ENCODE peak calls at places on chromosome 10, in six cellular contexts. N is NB4, A is left lung, Q is GM10248, R is endothelial cell, H is nephron progenitor cell. Y is an unnamed sample.

GRCh38 chr10:83541096-83541495 is 598.2 kb upstream of the GHITM start:
- DNase-seq in N (no peak), A (no peak), Q (no peak), R (no peak), H (no peak), Y (no peak)

GRCh38 chr10:118080817-118081216 is 34.1 kb upstream of the RAB11FIP2 start:
- DNase-seq in N (no peak), A (no peak), Q (no peak), R (no peak), H (no peak), Y (no peak)

GRCh38 chr10:5446390-5446926 is 34.1 kb downstream of the NET1 start:
- DNase-seq in N (peak), A (peak), Q (peak), R (peak), H (peak), Y (peak)

GRCh38 chr10:58775960-58776574 is 263.4 kb downstream of the BICC1 start:
- DNase-seq in N (no peak), A (no peak), Q (no peak), R (no peak), H (no peak), Y (no peak)

GRCh38 chr10:132554991-132555647 is 17.5 kb downstream of the INPP5A start:
- DNase-seq in N (peak), A (peak), Q (peak), R (no peak), H (no peak), Y (peak)

GRCh38 chr10:32149257-32149955 is 93.2 kb upstream of the KIF5B start:
- DNase-seq in N (no peak), A (no peak), Q (peak), R (no peak), H (no peak), Y (peak)

GRCh38 chr10:29807407-29807806 is 172.6 kb upstream of the SVIL start:
- DNase-seq in N (no peak), A (no peak), Q (no peak), R (no peak), H (no peak), Y (no peak)

GRCh38 chr10:48608279-48608681 is 3.4 kb upstream of the ARHGAP22 start:
- DNase-seq in N (peak), A (no peak), Q (peak), R (peak), H (peak), Y (peak)

GRCh38 chr10:124106241-124106905 is 13.0 kb upstream of the CHST15 start:
- DNase-seq in N (no peak), A (peak), Q (peak), R (no peak), H (no peak), Y (peak)

GRCh38 chr10:43376046-43376635 is 4.7 kb downstream of the FXYD4 start:
- DNase-seq in N (no peak), A (no peak), Q (no peak), R (no peak), H (no peak), Y (no peak)

GRCh38 chr10:12852732-12853131 is 148.8 kb downstream of the CCDC3 start:
- DNase-seq in N (no peak), A (no peak), Q (no peak), R (no peak), H (no peak), Y (no peak)

GRCh38 chr10:124155781-124156401 is 62.5 kb upstream of the CHST15 start:
- DNase-seq in N (no peak), A (no peak), Q (no peak), R (no peak), H (peak), Y (no peak)

GRCh38 chr10:127577376-127577775 is 28.3 kb downstream of the NPS start:
- DNase-seq in N (peak), A (no peak), Q (no peak), R (no peak), H (no peak), Y (no peak)

GRCh38 chr10:57694956-57695605 is 572.6 kb downstream of the IPMK start:
- DNase-seq in N (no peak), A (no peak), Q (no peak), R (no peak), H (no peak), Y (no peak)

GRCh38 chr10:94680544-94680943 is 3.0 kb upstream of the CYP2C18 start:
- DNase-seq in N (no peak), A (no peak), Q (no peak), R (no peak), H (no peak), Y (no peak)

GRCh38 chr10:59234814-59235429 is 58.5 kb downstream of the PHYHIPL start:
- DNase-seq in N (peak), A (no peak), Q (no peak), R (peak), H (peak), Y (no peak)

GRCh38 chr10:114087255-114087654 is 43.6 kb downstream of the ADRB1 start:
- DNase-seq in N (no peak), A (no peak), Q (no peak), R (no peak), H (no peak), Y (no peak)

GRCh38 chr10:60521974-60522405 is 132.3 kb upstream of the ANK3 start:
- DNase-seq in N (no peak), A (no peak), Q (no peak), R (peak), H (peak), Y (no peak)

GRCh38 chr10:111126981-111127848 is 50.4 kb downstream of the ADRA2A start:
- DNase-seq in N (no peak), A (no peak), Q (no peak), R (peak), H (no peak), Y (no peak)

GRCh38 chr10:75977146-75977545 is 545.7 kb downstream of the LRMDA start:
- DNase-seq in N (no peak), A (no peak), Q (no peak), R (no peak), H (no peak), Y (no peak)

GRCh38 chr10:50936335-50936734 is 50.9 kb upstream of the A1CF start:
- DNase-seq in N (no peak), A (no peak), Q (no peak), R (no peak), H (no peak), Y (no peak)

GRCh38 chr10:98307916-98308315 is 39.9 kb upstream of the LOXL4 start:
- DNase-seq in N (no peak), A (no peak), Q (no peak), R (no peak), H (no peak), Y (no peak)

GRCh38 chr10:110775406-110775805 is 96.3 kb upstream of the PDCD4 start:
- DNase-seq in N (no peak), A (no peak), Q (no peak), R (no peak), H (no peak), Y (no peak)

GRCh38 chr10:77970869-77971803 is 44.6 kb upstream of the DLG5 start:
- DNase-seq in N (peak), A (peak), Q (peak), R (no peak), H (no peak), Y (peak)

GRCh38 chr10:49242604-49243003 is 54.4 kb upstream of the TMEM273 start:
- DNase-seq in N (no peak), A (no peak), Q (no peak), R (no peak), H (no peak), Y (no peak)

GRCh38 chr10:37952051-37952815 is 24.2 kb downstream of the ZNF25 start:
- DNase-seq in N (no peak), A (no peak), Q (no peak), R (no peak), H (no peak), Y (no peak)

GRCh38 chr10:61284222-61284890 is 168.8 kb downstream of the TMEM26 start:
- DNase-seq in N (peak), A (no peak), Q (peak), R (no peak), H (peak), Y (peak)

GRCh38 chr10:132456881-132457280 is 59.9 kb downstream of the PWWP2B start:
- DNase-seq in N (no peak), A (no peak), Q (no peak), R (no peak), H (peak), Y (no peak)

GRCh38 chr10:57689898-57690297 is 577.8 kb downstream of the IPMK start:
- DNase-seq in N (no peak), A (no peak), Q (no peak), R (no peak), H (no peak), Y (no peak)

GRCh38 chr10:80497187-80498038 is 40.3 kb upstream of the SH2D4B start:
- DNase-seq in N (peak), A (peak), Q (no peak), R (no peak), H (no peak), Y (no peak)

GRCh38 chr10:21556527-21556926 is 22.5 kb downstream of the MLLT10 start:
- DNase-seq in N (no peak), A (no peak), Q (no peak), R (no peak), H (no peak), Y (no peak)

GRCh38 chr10:35501923-35502322 is 103.2 kb upstream of the GJD4 start:
- DNase-seq in N (no peak), A (no peak), Q (no peak), R (no peak), H (no peak), Y (no peak)
- TF ChIP-seq CTCF in N (no peak), A (no peak), Q (no peak), R (no peak), H (no peak), Y (no peak)

DNA sequence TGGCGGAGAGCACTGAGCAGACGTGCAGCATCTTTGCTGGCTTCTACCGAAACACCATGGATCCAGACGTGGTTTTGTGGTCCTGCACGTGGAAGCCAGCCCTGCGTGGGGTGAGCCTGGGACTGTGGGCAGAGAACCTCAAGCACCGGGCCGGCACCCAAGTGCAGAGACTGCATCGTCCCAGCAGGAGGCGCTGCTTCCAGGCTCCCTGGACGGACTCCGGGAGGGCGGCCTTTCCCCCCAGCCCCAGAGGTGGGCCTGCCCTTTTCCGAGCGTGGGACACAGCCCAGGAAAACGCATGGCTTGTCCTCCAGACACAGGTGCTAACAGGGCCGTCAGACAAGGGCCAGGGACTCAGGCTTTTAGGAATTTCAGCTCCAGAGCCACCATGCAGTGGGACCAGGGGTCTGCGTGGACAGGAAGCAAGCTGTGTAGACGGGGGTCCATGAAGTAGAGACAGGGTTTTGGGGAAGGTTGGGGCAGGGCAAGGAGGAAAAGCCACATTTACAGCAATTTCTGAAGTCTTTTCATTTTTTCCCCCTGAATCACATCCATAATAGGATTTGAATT is 303.9 kb downstream of the WDR37 start:
- DNase-seq in N (no peak), A (no peak), Q (no peak), R (peak), H (peak), Y (no peak)
- TF ChIP-seq CTCF in N (peak), A (no peak), Q (peak), R (peak), H (peak), Y (no peak)

GRCh38 chr10:129963831-129964501 is at the start of gene EBF3:
- DNase-seq in N (peak), A (no peak), Q (no peak), R (peak), H (peak), Y (peak)
- TF ChIP-seq CTCF in N (no peak), A (no peak), Q (no peak), R (no peak), H (no peak), Y (no peak)

DNA sequence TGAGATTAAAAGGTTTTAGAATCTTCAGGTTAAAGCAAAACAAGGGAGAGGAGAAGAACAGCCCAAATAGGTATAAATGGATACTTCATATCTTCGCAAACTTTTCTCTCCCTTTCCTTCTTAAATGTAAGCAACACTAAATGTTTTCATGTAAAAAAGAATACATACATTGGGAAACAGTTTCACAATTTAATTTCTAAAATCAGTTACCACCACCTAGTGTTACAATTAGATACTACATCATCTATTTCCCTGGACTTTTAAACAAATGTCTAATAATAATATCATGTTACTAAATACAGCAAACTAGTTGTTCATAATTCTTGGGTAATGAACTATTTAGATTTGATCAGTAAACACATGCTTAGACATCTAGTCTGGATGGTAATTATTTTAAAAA is 35.8 kb downstream of the MINDY3 start:
- DNase-seq in N (peak), A (no peak), Q (no peak), R (no peak), H (no peak), Y (no peak)
- TF ChIP-seq CTCF in N (no peak), A (peak), Q (peak), R (peak), H (peak), Y (no peak)

GRCh38 chr10:70135684-70136083 is 3.1 kb upstream of the AIFM2 start:
- DNase-seq in N (no peak), A (no peak), Q (peak), R (no peak), H (no peak), Y (no peak)

GRCh38 chr10:70131560-70131937 is 1.1 kb downstream of the AIFM2 start:
- DNase-seq in N (no peak), A (no peak), Q (peak), R (no peak), H (no peak), Y (no peak)

GRCh38 chr10:70130878-70131559 is 1.6 kb downstream of the AIFM2 start:
- DNase-seq in N (no peak), A (no peak), Q (peak), R (no peak), H (no peak), Y (no peak)

GRCh38 chr10:70135046-70135445 is 2.4 kb upstream of the AIFM2 start:
- DNase-seq in N (no peak), A (no peak), Q (no peak), R (no peak), H (no peak), Y (peak)

DNA sequence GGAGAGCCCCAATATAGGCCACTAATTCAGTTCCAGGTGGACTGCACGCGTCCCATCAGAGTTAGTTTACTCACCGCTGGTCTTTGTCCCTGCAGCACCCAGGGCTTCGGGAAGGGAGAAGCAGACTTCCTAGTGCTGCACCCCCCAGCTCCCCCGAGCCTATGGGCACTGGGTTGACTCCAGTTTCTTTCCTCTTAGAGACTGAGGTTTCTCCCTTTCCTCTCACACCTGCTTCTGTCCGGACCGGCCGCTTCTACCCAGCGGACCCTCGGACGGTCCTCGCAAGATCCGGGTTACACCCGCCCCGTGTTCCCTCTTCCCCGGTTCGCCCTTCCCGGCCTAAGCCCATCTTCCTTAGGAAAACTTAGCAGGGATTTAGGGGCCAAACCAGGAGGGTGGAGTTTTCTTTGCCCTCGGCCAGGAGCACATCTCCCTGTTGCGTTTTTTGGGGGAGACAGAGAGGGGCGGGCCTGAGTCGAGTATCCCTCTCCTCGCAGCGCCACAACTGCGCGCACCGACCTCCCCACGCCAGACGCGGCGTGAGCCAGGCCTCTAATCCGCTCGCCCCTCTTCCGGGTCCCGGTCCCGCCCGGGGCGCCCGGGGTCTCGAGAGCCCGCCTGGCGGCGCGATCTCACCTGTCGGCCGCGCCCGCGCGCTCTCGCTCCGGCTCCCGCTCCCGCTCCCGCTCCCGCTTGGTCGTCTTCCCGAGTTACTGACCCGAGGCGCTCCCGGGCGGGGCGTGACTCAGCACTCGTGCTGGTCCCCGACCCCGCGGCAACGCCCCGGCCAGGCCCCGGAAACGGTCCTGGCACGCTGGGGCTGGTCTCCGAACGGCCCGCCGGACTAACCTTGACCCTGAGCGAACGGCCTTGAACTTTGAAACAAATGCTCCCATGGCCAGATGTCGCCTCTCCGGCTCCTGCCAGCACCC is at the start of gene AIFM2:
- DNase-seq in N (no peak), A (peak), Q (peak), R (peak), H (peak), Y (peak)
- TF ChIP-seq CTCF in N (no peak), A (no peak), Q (no peak), R (no peak), H (no peak), Y (no peak)

DNA sequence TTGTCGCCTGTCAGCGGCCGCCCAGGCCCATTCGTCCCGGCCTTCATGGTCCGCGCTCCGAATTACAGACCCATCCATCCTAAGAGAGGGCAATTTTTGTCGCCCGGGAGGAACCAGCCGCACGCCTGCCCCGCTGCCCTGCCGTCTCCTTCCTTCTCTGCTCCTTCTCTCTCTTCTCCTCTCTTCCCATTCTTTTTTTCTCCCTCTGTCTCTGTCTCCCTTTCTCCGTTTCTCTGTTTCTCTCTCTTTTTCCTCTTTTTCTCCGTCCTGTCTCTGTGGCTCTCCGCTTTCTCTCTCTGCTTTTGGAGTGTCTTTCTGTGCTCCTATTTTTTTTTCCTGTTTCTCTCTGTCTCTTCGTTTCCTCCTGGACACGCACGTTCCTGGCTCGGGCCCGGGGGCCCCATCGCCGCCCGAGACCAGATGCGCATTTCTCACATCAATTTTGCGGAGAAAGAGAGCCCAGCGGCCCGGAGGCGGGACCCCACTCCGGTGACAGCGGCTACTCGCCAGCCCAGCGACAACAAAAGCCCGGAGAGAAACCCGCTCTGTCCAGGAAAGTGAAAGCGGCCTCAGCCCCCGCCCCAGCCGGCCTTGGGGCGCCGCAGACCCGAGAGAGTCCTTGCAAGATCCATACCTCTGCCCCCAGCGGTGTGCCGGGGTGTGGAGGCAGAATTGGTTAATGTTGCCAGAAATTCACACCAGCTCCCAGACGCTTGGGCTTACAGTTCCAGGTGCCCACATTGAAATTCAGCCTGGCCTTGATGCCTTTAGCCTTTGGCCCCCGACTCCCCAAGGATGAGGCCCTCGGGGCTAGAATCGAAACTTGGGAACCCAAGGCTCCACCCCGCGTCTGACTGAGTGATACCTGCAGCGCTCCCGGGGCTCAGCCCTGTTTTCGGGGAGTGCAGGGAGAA is 4.1 kb downstream of the LBX1 start:
- DNase-seq in N (peak), A (no peak), Q (no peak), R (no peak), H (peak), Y (peak)
- TF ChIP-seq CTCF in N (no peak), A (no peak), Q (no peak), R (no peak), H (no peak), Y (no peak)

GRCh38 chr10:86100581-86101061 is 266.0 kb downstream of the GRID1 start:
- DNase-seq in N (peak), A (no peak), Q (peak), R (peak), H (no peak), Y (peak)
- TF ChIP-seq CTCF in N (peak), A (no peak), Q (peak), R (peak), H (peak), Y (peak)

DNA sequence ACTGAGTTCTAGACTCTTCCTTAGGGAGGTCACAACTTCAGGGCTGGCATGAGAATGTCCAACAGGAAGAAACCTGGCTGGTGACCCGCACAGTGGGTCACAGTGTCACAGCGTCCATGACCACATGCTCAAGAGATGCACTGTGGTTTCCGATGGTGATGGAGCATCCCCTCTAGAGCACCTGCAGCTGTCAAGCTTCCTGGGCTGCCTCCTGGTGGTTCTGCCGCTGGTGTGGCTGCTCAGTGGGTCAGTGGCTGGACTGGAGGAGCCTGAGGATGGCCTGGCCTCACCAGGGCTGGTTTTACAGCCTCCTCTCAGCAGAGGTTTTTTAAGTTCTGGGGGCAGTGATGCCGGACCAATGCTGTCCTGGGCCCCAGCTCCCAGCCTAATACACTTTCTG is 149.3 kb downstream of the SH3PXD2A start:
- DNase-seq in N (no peak), A (no peak), Q (no peak), R (no peak), H (no peak), Y (no peak)
- TF ChIP-seq CTCF in N (no peak), A (no peak), Q (no peak), R (no peak), H (no peak), Y (no peak)

Y was measured in GM20000.